ENCODE peak calls at places on chromosome 6, in four cellular contexts. K, S, Y and L are unnamed samples.

GRCh38 chr6:31610891-31611425 is 4.1 kb upstream of the AIF1 start:
- DNase-seq in S (no peak), Y (no peak), K (no peak), L (no peak)

GRCh38 chr6:103079867-103080266 is 1686.4 kb downstream of the GRIK2 start:
- DNase-seq in Y (no peak), S (no peak), K (no peak), L (no peak)

GRCh38 chr6:36024154-36024760 is at the start of gene SLC26A8:
- DNase-seq in S (peak; percentile 48), K (no peak), Y (peak; percentile 60), L (no peak)

GRCh38 chr6:11592289-11592906 is 54.8 kb downstream of the TMEM170B start:
- DNase-seq in K (no peak), Y (no peak), S (peak; percentile 61), L (no peak)

GRCh38 chr6:12516070-12516469 is 200.5 kb upstream of the PHACTR1 start:
- DNase-seq in Y (no peak), S (no peak), K (peak; percentile 45), L (no peak)

GRCh38 chr6:70008189-70008588 is 141.8 kb downstream of the COL19A1 start:
- DNase-seq in S (no peak), Y (no peak), K (no peak), L (no peak)

GRCh38 chr6:32148289-32148688 is 3.5 kb downstream of the PRRT1 start:
- DNase-seq in S (no peak), Y (peak; percentile 79), K (no peak), L (no peak)

GRCh38 chr6:93751969-93752368 is 332.6 kb upstream of the EPHA7 start:
- DNase-seq in S (no peak), K (no peak), Y (peak; percentile 68), L (no peak)

GRCh38 chr6:44237813-44238433 is 9.0 kb upstream of the HSP90AB1 start:
- DNase-seq in Y (peak; percentile 81), S (peak; percentile 92), K (peak; percentile 79), L (peak; percentile 68)

GRCh38 chr6:13641315-13641714 is 26.2 kb downstream of the NOL7 start:
- DNase-seq in Y (no peak), S (no peak), K (no peak), L (no peak)

GRCh38 chr6:13638014-13638413 is 22.9 kb downstream of the NOL7 start:
- DNase-seq in S (no peak), K (no peak), Y (no peak), L (no peak)

GRCh38 chr6:13633343-13633742 is 18.2 kb downstream of the NOL7 start:
- DNase-seq in S (no peak), K (no peak), Y (no peak), L (no peak)

GRCh38 chr6:13638626-13639025 is 23.5 kb downstream of the NOL7 start:
- DNase-seq in Y (no peak), S (no peak), K (no peak), L (no peak)

DNA sequence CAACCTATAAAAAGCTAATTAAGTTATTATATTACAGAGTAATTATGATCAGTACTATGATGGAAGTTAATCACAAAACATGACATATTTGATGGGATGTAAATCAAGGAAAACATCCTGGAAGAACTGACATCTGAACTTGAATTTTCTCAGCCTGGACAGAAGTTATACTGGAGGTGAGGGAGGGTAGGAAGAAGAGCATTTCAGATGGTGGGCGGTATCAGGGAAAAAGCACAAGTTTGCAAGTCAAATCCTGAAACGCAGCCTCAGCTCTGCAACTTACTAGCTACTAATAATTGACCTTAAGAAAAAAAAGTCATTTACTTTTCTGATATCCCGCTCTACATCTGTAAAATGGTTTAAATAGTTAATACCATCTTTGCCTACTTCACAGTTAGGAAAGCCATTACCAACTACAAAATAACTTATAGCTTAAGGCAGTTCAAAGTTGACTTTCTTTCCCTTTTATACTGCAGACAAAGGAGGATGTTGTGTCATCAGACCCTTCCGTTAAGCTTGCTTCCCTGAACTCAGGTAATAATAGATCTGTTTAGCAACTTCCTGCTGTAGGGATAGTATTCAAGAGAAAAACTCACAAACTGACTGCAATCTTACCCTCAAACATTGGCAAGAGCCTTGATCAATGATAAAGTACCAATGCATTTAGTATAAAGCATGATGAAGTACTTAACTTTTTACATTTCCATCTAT is 21.0 kb downstream of the NOL7 start:
- DNase-seq in S (no peak), Y (peak; percentile 58), K (no peak), L (no peak)
- H3K36me3 ChIP-seq in S (peaks cover 5% of the 10 kb centered on the region), Y (peaks cover 3% of the 10 kb centered on the region), K (peaks cover 66% of the 10 kb centered on the region), L (peaks cover 28% of the 10 kb centered on the region)

GRCh38 chr6:170312876-170313275 is 6.3 kb downstream of the FAM120B start:
- DNase-seq in S (no peak), Y (no peak), K (no peak), L (no peak)

GRCh38 chr6:170313716-170314295 is 7.2 kb downstream of the FAM120B start:
- DNase-seq in Y (peak; percentile 46), K (no peak), S (no peak), L (no peak)

GRCh38 chr6:170317718-170318117 is 11.2 kb downstream of the FAM120B start:
- DNase-seq in S (no peak), K (no peak), Y (no peak), L (no peak)

GRCh38 chr6:170314983-170315382 is 8.4 kb downstream of the FAM120B start:
- DNase-seq in S (no peak), Y (no peak), K (no peak), L (no peak)

GRCh38 chr6:170316071-170316470 is 9.5 kb downstream of the FAM120B start:
- DNase-seq in Y (no peak), S (no peak), K (no peak), L (no peak)
- H3K4me1 ChIP-seq in Y (no peaks in the 10 kb centered on the region), S (peaks cover 45% of the 10 kb centered on the region), K (no peaks in the 10 kb centered on the region), L (no peaks in the 10 kb centered on the region)

DNA sequence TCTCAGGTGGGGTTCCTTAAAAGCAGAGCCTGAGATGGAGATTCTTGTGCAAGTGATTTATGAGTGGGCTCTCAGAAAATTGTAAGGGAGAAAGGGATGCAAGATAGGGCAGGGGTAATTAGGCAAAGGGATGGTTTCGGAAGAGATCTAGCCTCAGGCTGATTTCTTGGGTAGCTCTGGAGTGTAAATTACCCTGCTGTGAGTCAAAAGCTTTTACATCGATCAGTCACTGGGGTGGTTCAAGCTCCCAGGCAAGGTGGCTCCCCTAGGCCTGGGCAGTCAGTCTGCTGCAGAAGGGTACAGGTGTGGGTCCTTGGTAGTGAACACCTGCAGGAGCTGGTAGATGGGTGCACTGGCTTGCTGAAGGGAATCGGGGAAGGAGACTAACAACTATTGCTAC is 11.1 kb upstream of the PM20D2 start:
- DNase-seq in Y (no peak), K (no peak), S (no peak), L (no peak)
- H3K27ac ChIP-seq in Y (no peak overlapping the region), K (no peak overlapping the region), S (no peak overlapping the region), L (no peak overlapping the region)

DNA sequence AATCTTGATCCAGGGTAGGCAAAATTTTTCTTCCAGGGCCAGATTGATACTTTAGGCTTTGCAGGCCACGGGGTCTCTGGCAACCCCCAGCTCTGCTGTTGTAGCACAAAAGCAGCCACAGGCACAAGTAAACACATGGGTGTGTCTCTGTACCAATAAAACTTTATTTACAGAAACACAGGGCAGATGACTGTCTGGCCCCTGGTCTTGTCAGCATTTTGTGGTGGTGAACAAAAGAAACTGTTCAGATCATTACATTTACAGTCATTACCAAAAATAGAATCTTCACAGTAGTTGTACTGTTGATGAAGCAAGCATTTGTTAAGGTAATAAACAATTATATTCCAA is 45.0 kb upstream of the KIF25 start:
- DNase-seq in Y (no peak), S (no peak), K (no peak), L (no peak)
- H3K36me3 ChIP-seq in Y (peaks cover 45% of the 10 kb centered on the region), S (peaks cover 7% of the 10 kb centered on the region), K (peaks cover 90% of the 10 kb centered on the region), L (no peaks in the 10 kb centered on the region)

DNA sequence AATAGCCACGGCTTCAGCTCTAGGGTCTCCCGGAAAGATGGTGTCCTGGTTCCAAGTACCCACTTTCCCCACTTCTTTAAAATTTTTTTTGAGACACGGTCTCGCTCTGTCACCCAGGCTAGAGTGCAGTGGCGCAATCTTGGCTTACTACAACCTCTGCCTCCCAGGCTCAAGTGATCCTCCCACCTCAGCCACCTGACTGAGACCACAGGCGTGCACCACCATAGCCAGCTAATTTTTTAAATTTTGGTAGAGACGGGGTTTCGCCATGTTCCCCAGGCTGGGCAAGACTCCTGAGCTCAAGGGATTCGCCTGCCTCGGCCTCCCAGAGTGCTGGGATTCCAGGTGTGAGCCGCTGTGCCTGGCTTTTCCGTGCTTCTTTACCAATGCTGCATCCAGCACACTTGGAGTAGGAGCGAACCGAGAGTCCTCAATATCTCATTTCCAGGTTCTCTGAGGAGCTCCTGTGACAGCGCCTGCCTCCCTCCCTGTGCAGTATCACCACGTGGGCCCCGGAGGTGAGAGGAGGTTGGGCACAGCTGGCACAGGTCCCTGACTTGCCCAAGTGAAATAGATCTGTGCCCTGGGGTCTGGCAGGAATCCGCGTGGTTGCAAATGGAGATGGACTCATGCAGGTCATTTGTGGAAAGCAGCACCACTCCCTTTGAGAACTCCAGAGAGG is 37.3 kb downstream of the EZR start:
- DNase-seq in S (no peak), K (peak; percentile 33), Y (no peak), L (no peak)
- H3K4me1 ChIP-seq in S (no peaks in the 10 kb centered on the region), K (peaks cover 13% of the 10 kb centered on the region), Y (no peaks in the 10 kb centered on the region), L (peaks cover 5% of the 10 kb centered on the region)

GRCh38 chr6:161406633-161407032 is 132.8 kb upstream of the AGPAT4 start:
- DNase-seq in S (no peak), K (no peak), Y (no peak), L (no peak)
- H3K27ac ChIP-seq in S (no peak overlapping the region), K (no peak overlapping the region), Y (no peak overlapping the region), L (no peak overlapping the region)

DNA sequence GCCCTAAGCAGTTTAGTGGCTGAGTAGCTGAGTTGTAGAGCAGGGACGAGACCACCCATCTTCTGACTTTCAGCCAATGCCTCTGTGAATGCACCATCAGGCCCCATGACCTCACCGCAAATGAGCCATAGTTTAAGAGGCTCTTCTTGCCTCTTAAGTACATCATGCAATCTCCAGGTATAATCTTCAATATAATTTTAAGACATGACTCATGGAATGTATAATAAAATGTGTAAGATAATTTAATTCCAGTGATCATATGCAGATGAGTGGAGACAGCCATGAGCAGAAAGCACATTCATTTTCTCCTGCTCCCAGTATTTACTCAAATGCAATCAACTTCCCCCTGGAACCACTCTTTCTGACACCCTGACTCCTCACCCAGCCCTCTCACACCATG is 78.8 kb upstream of the SNX9 start:
- DNase-seq in Y (no peak), S (no peak), K (no peak), L (no peak)
- H3K36me3 ChIP-seq in Y (no peaks in the 10 kb centered on the region), S (no peaks in the 10 kb centered on the region), K (no peaks in the 10 kb centered on the region), L (no peaks in the 10 kb centered on the region)

GRCh38 chr6:130204322-130204721 is 18.4 kb downstream of the SAMD3 start:
- DNase-seq in S (no peak), K (no peak), Y (no peak), L (no peak)
- H3K4me1 ChIP-seq in S (no peaks in the 10 kb centered on the region), K (no peaks in the 10 kb centered on the region), Y (peaks cover 28% of the 10 kb centered on the region), L (peaks cover 16% of the 10 kb centered on the region)

GRCh38 chr6:128807577-128807976 is 75.4 kb upstream of the LAMA2 start:
- DNase-seq in S (no peak), K (no peak), Y (peak; percentile 61), L (no peak)
- H3K27ac ChIP-seq in S (no peak overlapping the region), K (no peak overlapping the region), Y (no peak overlapping the region), L (no peak overlapping the region)

GRCh38 chr6:39189915-39190544 is 39.2 kb downstream of the KCNK5 start:
- DNase-seq in Y (peak; percentile 88), S (no peak), K (peak; percentile 72), L (no peak)
- H3K36me3 ChIP-seq in Y (peaks cover 13% of the 10 kb centered on the region), S (no peaks in the 10 kb centered on the region), K (peaks cover 50% of the 10 kb centered on the region), L (no peaks in the 10 kb centered on the region)